ENCODE peak calls at places on chromosomes 3 and 15, in seven cellular contexts. X is cardiac muscle cell, O is left ventricle myocardium inferior, J is brain microvascular endothelial cell, M is astrocyte, Q is ovary, R is AG10803. V is an unnamed sample.

GRCh38 chr3:72289708-72290104 is 504.8 kb upstream of the PROK2 start:
- DNase-seq in Q (no peak), O (no peak), X (no peak), J (no peak), M (no peak), R (no peak), V (no peak)

GRCh38 chr15:92619380-92620101 is 36.0 kb downstream of the FAM174B start:
- DNase-seq in R (peak), X (peak), J (peak), O (no peak), M (peak), Q (peak), V (peak)

GRCh38 chr3:63661242-63661641 is 8.8 kb downstream of the SNTN start:
- DNase-seq in J (peak), Q (no peak), M (no peak), X (peak), R (no peak), O (no peak), V (no peak)

GRCh38 chr3:128327606-128328031 is 139.1 kb downstream of the DNAJB8 start:
- DNase-seq in X (no peak), Q (no peak), R (no peak), O (no peak), J (no peak), M (no peak), V (no peak)

GRCh38 chr3:194739498-194740284 is 54.0 kb downstream of the FAM43A start:
- DNase-seq in M (peak), Q (no peak), O (no peak), X (no peak), R (no peak), J (no peak), V (peak)

GRCh38 chr15:64828985-64829384 is 3.5 kb upstream of the PIF1 start:
- DNase-seq in O (no peak), X (no peak), R (no peak), J (no peak), Q (no peak), M (peak), V (peak)

GRCh38 chr3:62368705-62369475 is 4.5 kb downstream of the FEZF2 start:
- DNase-seq in M (no peak), R (no peak), X (no peak), Q (no peak), J (no peak), O (no peak), V (no peak)

GRCh38 chr3:57100046-57100695 is 39.7 kb downstream of the SPATA12 start:
- DNase-seq in X (peak), M (no peak), O (no peak), R (peak), Q (peak), J (peak), V (peak)

GRCh38 chr3:75254685-75255084 is 409.4 kb upstream of the FRG2C start:
- DNase-seq in X (no peak), O (no peak), R (no peak), Q (no peak), J (no peak), M (no peak), V (no peak)

GRCh38 chr3:73490453-73491311 is 134.1 kb downstream of the PDZRN3 start:
- DNase-seq in R (no peak), M (peak), J (peak), Q (peak), O (peak), X (peak), V (peak)

GRCh38 chr15:69457304-69458280 is 5.0 kb downstream of the RPLP1 start:
- DNase-seq in O (no peak), R (no peak), M (no peak), Q (no peak), X (no peak), J (no peak), V (no peak)

GRCh38 chr15:34855397-34855796 is 60.0 kb upstream of the ACTC1 start:
- DNase-seq in M (peak), O (no peak), R (peak), X (peak), Q (no peak), J (no peak), V (peak)

GRCh38 chr3:186583820-186584219 is 13.3 kb downstream of the DNAJB11 start:
- DNase-seq in Q (no peak), R (peak), M (peak), O (no peak), X (no peak), J (no peak), V (peak)

GRCh38 chr15:37791693-37792092 is 142.7 kb upstream of the TMCO5A start:
- DNase-seq in X (no peak), M (no peak), J (no peak), O (no peak), R (no peak), Q (no peak), V (no peak)

GRCh38 chr3:95424296-95424695 is 1361.4 kb downstream of the NSUN3 start:
- DNase-seq in R (no peak), J (no peak), O (no peak), M (no peak), Q (no peak), X (no peak), V (no peak)

GRCh38 chr3:46566040-46566631 is at the start of gene LRRC2:
- DNase-seq in Q (peak), X (peak), M (peak), R (peak), O (peak), J (peak), V (peak)

GRCh38 chr15:30922469-30923311 is 19.0 kb downstream of the FAN1 start:
- DNase-seq in X (peak), M (peak), Q (no peak), O (no peak), J (peak), R (peak), V (peak)

GRCh38 chr3:54691230-54691900 is 236.5 kb downstream of the LRTM1 start:
- DNase-seq in O (no peak), R (no peak), J (peak), X (peak), Q (peak), M (peak), V (no peak)

GRCh38 chr3:30124435-30125390 is 481.7 kb upstream of the TGFBR2 start:
- DNase-seq in O (no peak), X (peak), M (peak), Q (no peak), J (peak), R (peak), V (peak)

GRCh38 chr3:26719148-26719547 is 96.6 kb downstream of the LRRC3B start:
- DNase-seq in O (no peak), R (no peak), J (no peak), M (no peak), X (no peak), Q (no peak), V (no peak)

GRCh38 chr15:55060831-55061230 is 135.9 kb downstream of the RSL24D1 start:
- DNase-seq in O (no peak), M (no peak), R (no peak), J (no peak), Q (no peak), X (no peak), V (no peak)

GRCh38 chr3:136544532-136544931 is 207.6 kb downstream of the STAG1 start:
- DNase-seq in Q (no peak), X (peak), O (no peak), J (no peak), M (no peak), R (peak), V (peak)

GRCh38 chr3:180881065-180881801 is 31.2 kb upstream of the FXR1 start:
- DNase-seq in X (no peak), M (no peak), Q (no peak), J (no peak), O (no peak), R (no peak), V (no peak)

GRCh38 chr15:77002954-77003912 is 8.3 kb downstream of the PSTPIP1 start:
- DNase-seq in X (no peak), O (peak), Q (no peak), J (no peak), M (no peak), R (no peak), V (no peak)

GRCh38 chr3:29475305-29475825 is 194.5 kb downstream of the RBMS3 start:
- DNase-seq in M (no peak), O (no peak), R (no peak), Q (no peak), J (no peak), X (no peak), V (no peak)

GRCh38 chr15:83695246-83695645 is 41.3 kb downstream of the ADAMTSL3 start:
- DNase-seq in J (no peak), M (no peak), X (peak), O (no peak), R (no peak), Q (no peak), V (peak)

GRCh38 chr3:60633644-60634043 is 617.6 kb downstream of the FHIT start:
- DNase-seq in Q (no peak), X (no peak), M (no peak), R (peak), J (no peak), O (no peak), V (no peak)

GRCh38 chr3:114319453-114319852 is 25.6 kb downstream of the TIGIT start:
- DNase-seq in O (no peak), R (peak), X (peak), J (peak), Q (no peak), M (peak), V (peak)

GRCh38 chr3:89025185-89025584 is 82.2 kb upstream of the EPHA3 start:
- DNase-seq in R (peak), J (no peak), M (peak), Q (no peak), X (no peak), O (no peak), V (no peak)

GRCh38 chr15:53110999-53111398 is 320.9 kb upstream of the ONECUT1 start:
- DNase-seq in M (no peak), R (no peak), X (no peak), J (no peak), Q (no peak), O (no peak), V (no peak)

GRCh38 chr15:81400640-81401236 is 26.7 kb upstream of the TMC3 start:
- DNase-seq in J (peak), R (peak), O (no peak), M (peak), Q (no peak), X (peak), V (peak)

DNA sequence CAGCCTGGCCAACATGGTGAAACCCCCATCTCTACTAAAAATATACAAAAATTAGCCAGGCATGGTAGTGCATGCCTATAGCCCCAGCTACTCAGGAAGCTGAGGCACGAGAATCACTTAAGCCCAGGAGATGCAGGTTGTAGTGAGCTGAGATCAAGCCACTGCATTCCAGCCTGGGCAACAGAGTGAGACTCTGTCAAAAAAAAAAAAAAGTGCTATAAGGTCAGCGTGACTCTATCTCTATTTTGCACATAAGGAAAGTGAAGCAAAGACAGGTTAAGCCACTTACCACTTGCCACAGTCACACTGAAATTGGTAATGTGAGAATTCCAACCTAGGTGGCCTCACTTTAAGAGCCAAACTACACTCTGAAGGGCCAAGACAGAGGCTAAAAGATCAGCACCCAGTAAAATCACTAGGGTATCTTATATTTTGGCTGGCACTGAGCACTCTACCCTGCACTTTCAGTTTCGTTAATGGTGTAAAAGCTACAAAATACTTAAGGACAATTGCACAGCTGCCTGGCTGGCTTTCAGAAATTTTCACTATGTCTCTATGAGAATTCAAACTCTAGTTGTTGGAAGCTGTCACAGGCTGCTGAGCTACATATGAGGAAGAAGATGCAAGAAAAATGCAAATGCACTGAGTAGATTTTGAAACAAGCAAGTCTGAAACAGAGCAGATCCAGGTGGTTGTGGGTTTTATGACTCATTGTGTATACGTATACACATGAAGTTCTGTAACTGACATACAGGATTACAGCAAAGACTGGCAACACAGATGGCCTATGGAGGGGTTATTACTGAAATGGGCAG is 32.7 kb downstream of the TRANK1 start:
- DNase-seq in X (peak), R (peak), M (peak), Q (no peak), J (peak), O (no peak), V (peak)
- H3K4me3 ChIP-seq in X (no peak), R (no peak), M (no peak), Q (no peak), J (no peak), O (no peak), V (peak)

GRCh38 chr3:15307580-15307979 is 24.8 kb downstream of the SH3BP5 start:
- DNase-seq in X (no peak), Q (no peak), M (no peak), J (no peak), R (no peak), O (no peak), V (no peak)

GRCh38 chr3:15303728-15304127 is 28.7 kb downstream of the SH3BP5 start:
- DNase-seq in X (no peak), J (no peak), M (no peak), Q (no peak), O (no peak), R (no peak), V (no peak)

GRCh38 chr3:15303216-15303615 is 29.2 kb downstream of the SH3BP5 start:
- DNase-seq in X (no peak), Q (no peak), R (no peak), O (no peak), J (no peak), M (no peak), V (no peak)

GRCh38 chr3:15306979-15307359 is 25.4 kb downstream of the SH3BP5 start:
- DNase-seq in R (no peak), Q (no peak), X (no peak), M (no peak), J (no peak), O (no peak), V (no peak)

DNA sequence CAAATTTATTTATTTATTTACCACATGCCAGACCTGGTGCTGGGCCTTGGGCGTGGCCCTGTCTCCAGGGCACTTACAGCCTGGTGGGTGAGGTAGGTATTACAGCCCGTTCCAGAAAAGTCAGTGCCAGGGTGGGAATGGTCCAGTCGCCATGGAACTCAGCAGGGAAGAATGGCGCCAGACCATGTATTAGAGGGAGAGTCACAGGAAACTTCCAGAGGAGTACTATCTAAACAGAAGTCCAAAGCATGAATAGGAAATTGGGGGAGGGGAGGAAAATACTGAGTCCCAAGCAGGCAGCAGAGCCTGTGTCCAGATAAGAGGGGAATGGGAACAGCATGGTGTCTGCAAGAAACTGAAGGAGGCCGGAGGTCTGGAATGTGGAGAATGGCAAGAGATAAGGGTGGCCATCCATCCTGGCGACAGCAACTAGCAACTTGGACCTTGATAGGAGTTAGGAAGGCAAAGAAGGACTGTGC is 27.0 kb downstream of the SH3BP5 start:
- DNase-seq in J (no peak), Q (no peak), O (no peak), R (no peak), M (peak), X (peak), V (peak)
- TF ChIP-seq CTCF in J (peak), Q (no peak), O (peak), R (peak), M (peak), X (peak), V (peak)

DNA sequence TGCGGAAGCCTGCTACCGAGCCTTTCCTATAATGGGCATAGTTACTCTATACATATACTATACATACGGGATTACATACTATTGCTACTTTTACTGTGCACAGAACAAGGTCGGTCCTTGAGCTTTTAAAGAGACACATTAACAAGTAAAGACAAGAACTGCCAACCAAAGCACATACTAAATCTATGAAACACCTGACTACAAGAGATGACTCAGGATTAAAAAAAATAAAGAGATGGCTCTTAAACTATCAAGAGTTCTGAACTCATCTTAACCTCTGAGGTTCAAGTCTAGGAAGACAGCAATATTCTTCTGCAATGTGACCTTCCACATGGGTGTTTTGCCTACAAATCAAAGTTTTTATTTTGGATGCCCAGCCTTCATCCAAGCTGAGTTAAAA is 106.8 kb downstream of the TNIK start:
- DNase-seq in X (no peak), O (no peak), J (no peak), Q (no peak), R (no peak), M (peak), V (no peak)
- H3K4me3 ChIP-seq in X (no peak), O (no peak), J (no peak), Q (no peak), R (no peak), M (no peak), V (no peak)

DNA sequence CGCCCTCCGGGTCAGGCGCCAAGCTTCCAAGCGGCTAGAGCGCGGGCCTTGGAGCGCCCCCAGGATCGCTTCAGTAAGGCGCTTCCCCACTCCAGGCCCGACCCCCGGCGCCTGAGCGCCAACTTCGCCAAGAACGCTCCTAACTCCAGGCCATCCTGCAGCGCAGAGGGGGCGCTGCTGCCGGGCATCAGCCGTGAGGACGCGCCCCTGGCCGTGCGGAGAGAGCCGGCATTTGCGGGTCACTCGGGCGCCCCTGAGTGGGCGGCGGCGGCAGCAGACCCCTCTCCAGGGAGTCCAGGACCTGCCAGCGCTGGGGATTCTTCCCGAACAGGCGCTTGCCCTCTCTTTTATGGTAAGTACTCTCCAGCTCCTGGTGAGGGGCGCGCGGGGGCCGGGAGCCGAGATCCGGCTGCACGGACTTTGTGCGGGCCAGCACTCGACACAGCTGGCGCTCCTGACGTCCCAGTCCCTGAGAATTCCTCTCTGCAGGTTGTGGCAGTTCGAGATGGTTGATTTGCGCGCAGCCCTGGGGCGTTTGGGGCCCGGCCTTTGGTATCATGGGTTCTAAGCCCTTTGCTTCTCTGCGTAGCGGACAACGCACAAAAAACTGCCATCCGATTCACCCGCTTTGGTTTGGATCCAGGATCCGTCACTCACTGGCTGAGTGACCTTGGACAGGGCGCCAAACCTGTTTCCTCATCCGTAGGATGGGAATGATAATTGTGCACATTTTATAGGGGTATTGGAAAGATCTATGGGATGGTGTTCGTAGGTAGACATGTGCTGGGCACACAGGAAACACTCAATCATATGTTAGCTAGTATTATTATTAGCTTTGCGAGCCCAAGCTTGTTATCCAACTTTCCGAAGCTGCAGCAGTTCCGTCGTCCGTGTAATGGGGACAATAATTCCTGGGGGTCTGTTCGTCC is 758 bp downstream of the SPSB4 start:
- DNase-seq in O (peak), M (peak), J (no peak), X (peak), Q (no peak), R (no peak), V (peak)
- TF ChIP-seq CTCF in O (no peak), M (no peak), J (peak), X (no peak), Q (no peak), R (no peak), V (no peak)

GRCh38 chr15:74789171-74789627 is 7.3 kb downstream of the CSK start:
- DNase-seq in X (no peak), R (no peak), J (no peak), Q (no peak), O (no peak), M (no peak), V (no peak)

GRCh38 chr15:74788716-74789151 is 6.9 kb downstream of the CSK start:
- DNase-seq in R (no peak), Q (no peak), X (no peak), M (no peak), O (no peak), J (no peak), V (no peak)

GRCh38 chr15:74788042-74788715 is 6.3 kb downstream of the CSK start:
- DNase-seq in O (no peak), M (no peak), J (no peak), R (no peak), Q (no peak), X (no peak), V (no peak)

GRCh38 chr15:74786659-74787165 is 4.8 kb downstream of the CSK start:
- DNase-seq in O (peak), J (no peak), Q (no peak), M (no peak), R (no peak), X (no peak), V (no peak)

DNA sequence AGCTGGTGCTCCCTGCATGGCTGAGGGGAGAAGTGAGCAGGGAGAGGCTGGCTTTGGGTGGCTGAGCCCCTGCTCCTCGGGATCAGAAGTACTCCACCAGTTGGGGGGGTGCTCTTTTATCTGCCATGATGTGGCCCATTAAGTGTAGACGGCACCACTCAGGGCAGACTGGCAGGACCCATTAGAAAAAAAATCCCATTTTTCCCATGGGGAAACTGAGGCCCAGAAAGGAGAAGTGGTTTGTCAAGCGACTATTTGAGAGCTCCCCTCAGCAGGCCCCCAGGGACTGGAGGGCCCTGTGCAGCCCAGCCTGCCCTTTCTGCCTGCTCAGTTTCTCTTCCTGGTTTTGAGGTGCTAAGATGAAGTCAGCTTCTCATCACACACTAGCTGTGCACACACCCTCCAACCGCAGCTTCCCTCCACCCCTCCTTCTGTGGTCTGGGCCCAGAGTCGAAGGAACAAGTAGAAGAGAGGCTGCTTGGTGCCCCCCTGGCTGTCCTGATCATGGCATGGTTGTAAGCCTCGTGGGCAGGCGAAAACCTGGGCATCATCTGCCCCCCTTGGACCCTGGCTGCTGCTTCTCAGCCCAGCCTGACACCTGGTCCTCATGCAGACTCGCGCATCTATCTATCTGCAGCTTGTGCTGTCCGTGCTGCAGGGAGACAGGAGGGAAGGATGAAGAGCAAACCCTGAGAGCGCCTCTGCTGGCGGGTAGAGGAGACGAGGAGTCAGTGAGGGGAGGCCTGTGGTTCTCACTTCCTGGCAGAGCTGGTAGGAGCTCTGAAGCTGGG is 5.6 kb downstream of the CSK start:
- DNase-seq in Q (no peak), O (peak), M (peak), J (peak), X (peak), R (peak), V (peak)
- H3K4me3 ChIP-seq in Q (no peak), O (peak), M (no peak), J (no peak), X (no peak), R (no peak), V (no peak)

V was measured in cardiac fibroblast.